ENCODE peak calls at places on chromosomes 16 and 17, in four cellular contexts. One of them, this sample, is unnamed.

GRCh38 chr17:8366231-8366630 is 10.3 kb downstream of the KRABD2 start:
- DNase-seq in uterus: peak
- DNase-seq in astrocyte of the spinal cord: peak
- DNase-seq in cardiac fibroblast: peak
- DNase-seq in this sample: no peak

GRCh38 chr17:63647936-63648335 is 25.7 kb downstream of the MAP3K3 start:
- DNase-seq in uterus: no peak
- DNase-seq in astrocyte of the spinal cord: peak
- DNase-seq in cardiac fibroblast: no peak
- DNase-seq in this sample: no peak

GRCh38 chr17:66018786-66019185 is 173.1 kb downstream of the CEP112 start:
- DNase-seq in uterus: no peak
- DNase-seq in astrocyte of the spinal cord: no peak
- DNase-seq in cardiac fibroblast: no peak
- DNase-seq in this sample: no peak

GRCh38 chr17:79859676-79860615 is 20.7 kb upstream of the CBX4 start:
- DNase-seq in uterus: no peak
- DNase-seq in astrocyte of the spinal cord: no peak
- DNase-seq in cardiac fibroblast: no peak
- DNase-seq in this sample: no peak

GRCh38 chr16:55508941-55509920 is at the start of gene LPCAT2:
- DNase-seq in uterus: peak
- DNase-seq in astrocyte of the spinal cord: peak
- DNase-seq in cardiac fibroblast: peak
- DNase-seq in this sample: peak

GRCh38 chr16:4593069-4593468 is 21.6 kb downstream of the UBALD1 start:
- DNase-seq in uterus: no peak
- DNase-seq in astrocyte of the spinal cord: peak
- DNase-seq in cardiac fibroblast: no peak
- DNase-seq in this sample: no peak

GRCh38 chr16:15439102-15439501 is 4.7 kb downstream of the BMERB1 start:
- DNase-seq in uterus: no peak
- DNase-seq in astrocyte of the spinal cord: no peak
- DNase-seq in cardiac fibroblast: no peak
- DNase-seq in this sample: no peak

GRCh38 chr17:37124825-37125181 is 176.0 kb downstream of the AATF start:
- DNase-seq in uterus: no peak
- DNase-seq in astrocyte of the spinal cord: no peak
- DNase-seq in cardiac fibroblast: no peak
- DNase-seq in this sample: no peak

GRCh38 chr17:76840443-76840767 is 27.8 kb upstream of the MGAT5B start:
- DNase-seq in uterus: no peak
- DNase-seq in astrocyte of the spinal cord: no peak
- DNase-seq in cardiac fibroblast: no peak
- DNase-seq in this sample: no peak

DNA sequence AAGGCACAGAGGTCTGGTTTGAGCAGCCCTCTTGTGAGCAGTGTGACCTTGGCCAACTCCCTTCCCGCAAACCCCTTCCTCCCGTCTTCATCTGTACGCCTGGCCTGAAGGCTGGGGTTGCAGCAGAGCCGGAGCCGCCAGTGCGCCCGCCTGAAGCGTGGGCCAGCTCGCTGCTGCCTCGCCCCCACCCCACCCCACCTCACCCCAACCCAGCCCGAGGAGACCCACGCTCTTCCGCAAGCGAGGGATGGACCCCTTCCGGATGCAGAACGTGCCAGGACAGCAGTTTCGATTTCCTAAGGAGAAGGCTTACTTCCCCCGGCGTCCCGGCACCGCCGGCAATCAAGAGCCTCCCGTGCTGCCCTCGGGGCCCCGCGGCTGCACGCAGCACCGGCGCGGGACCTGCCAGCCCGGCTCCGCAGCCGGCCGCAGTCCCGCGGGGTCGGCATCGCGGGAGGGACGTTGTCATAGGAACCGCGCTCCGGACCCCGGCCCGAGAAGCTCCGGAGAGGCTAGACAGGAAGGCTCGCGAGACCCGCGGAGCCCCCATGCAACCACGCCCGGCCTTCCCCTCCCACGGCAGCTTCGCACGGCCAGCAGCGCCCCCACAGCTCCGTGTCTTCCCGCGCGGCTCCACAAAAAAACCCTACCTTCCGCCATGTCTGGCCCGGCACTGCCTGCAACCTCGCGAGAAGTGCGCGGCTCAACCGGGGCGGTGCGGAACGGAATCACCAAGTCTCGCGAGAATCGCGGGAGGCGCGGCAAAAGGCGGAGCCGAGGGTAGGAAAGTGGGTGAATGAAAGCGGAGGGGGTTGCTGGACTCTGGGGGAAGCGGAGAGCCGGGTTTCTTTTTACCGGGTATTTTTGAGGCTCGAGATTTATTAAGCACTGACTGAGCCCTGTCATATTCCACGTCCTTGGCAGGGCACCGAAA is at the start of gene ANKFY1:
- DNase-seq in uterus: peak
- DNase-seq in astrocyte of the spinal cord: peak
- DNase-seq in cardiac fibroblast: peak
- DNase-seq in this sample: peak
- TF ChIP-seq CTCF in uterus: peak
- TF ChIP-seq CTCF in astrocyte of the spinal cord: peak
- TF ChIP-seq CTCF in cardiac fibroblast: no peak
- TF ChIP-seq CTCF in this sample: no peak

DNA sequence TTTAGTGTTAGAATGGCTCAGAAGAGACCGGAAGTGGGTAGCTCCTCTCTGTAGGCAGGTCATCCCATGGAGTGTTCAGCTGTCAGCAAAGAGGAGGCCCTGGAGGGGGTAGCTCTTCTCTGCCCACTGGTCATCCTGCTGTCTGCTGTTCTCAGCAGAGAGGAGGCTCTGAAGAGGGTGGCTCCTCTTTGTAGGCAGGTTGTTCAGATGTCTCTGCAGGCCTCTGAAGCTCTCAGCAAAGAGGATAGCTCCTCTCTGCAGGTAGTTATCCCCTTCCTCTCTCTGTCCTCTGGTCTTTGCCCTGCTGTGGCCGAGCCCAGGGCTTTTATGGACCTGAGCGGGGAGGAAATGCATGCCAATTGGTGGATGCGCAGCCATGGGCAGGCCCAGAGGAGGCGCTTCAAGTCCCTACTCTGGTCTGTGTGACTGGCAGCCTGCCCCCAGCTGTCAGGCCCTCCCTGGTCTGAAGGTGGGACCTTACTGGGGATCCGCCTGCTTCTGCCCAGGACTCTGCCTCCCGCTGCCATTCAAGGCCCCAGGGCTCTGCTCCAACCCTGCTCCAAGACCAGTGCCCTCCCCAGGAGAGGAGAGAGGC is 32.5 kb upstream of the FA2H start:
- DNase-seq in uterus: no peak
- DNase-seq in astrocyte of the spinal cord: no peak
- DNase-seq in cardiac fibroblast: no peak
- DNase-seq in this sample: no peak
- H3K4me3 ChIP-seq in uterus: no peak
- H3K4me3 ChIP-seq in astrocyte of the spinal cord: no peak
- H3K4me3 ChIP-seq in cardiac fibroblast: no peak
- H3K4me3 ChIP-seq in this sample: no peak

GRCh38 chr17:32319548-32319905 is 22.4 kb downstream of the C17orf75 start:
- DNase-seq in uterus: peak
- DNase-seq in astrocyte of the spinal cord: peak
- DNase-seq in cardiac fibroblast: peak
- DNase-seq in this sample: peak
- TF ChIP-seq CTCF in uterus: peak
- TF ChIP-seq CTCF in astrocyte of the spinal cord: peak
- TF ChIP-seq CTCF in cardiac fibroblast: peak
- TF ChIP-seq CTCF in this sample: peak

DNA sequence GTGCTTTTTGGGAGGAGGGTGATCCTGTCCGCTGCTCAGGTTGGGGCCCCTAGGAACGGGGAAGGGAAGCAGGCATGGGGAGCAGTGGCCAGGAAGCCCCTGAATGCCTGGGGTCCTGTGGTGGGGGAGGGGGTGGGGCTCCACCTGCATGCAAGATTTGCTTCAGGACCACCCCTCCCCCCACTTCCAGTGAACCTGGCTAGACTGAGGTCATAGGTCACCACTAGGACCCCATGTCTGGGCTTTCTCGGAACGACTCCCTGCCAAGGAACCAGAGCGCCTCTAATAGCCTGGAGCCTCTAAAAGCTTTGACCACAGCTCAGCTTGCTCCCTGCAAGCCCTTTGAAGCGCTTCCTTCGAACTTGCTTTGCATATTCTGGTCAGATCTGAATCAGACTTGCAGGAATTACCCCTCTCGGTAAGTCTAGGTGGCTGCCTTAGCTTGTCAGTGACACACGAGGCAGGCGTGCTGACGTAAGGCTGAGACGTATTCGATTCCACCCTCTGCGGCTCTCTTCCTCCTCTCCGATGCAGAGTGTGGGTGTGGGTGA is 3.6 kb downstream of the SOCS3 start:
- DNase-seq in uterus: no peak
- DNase-seq in astrocyte of the spinal cord: peak
- DNase-seq in cardiac fibroblast: peak
- DNase-seq in this sample: peak
- H3K4me3 ChIP-seq in uterus: no peak
- H3K4me3 ChIP-seq in astrocyte of the spinal cord: peak
- H3K4me3 ChIP-seq in cardiac fibroblast: no peak
- H3K4me3 ChIP-seq in this sample: peak

DNA sequence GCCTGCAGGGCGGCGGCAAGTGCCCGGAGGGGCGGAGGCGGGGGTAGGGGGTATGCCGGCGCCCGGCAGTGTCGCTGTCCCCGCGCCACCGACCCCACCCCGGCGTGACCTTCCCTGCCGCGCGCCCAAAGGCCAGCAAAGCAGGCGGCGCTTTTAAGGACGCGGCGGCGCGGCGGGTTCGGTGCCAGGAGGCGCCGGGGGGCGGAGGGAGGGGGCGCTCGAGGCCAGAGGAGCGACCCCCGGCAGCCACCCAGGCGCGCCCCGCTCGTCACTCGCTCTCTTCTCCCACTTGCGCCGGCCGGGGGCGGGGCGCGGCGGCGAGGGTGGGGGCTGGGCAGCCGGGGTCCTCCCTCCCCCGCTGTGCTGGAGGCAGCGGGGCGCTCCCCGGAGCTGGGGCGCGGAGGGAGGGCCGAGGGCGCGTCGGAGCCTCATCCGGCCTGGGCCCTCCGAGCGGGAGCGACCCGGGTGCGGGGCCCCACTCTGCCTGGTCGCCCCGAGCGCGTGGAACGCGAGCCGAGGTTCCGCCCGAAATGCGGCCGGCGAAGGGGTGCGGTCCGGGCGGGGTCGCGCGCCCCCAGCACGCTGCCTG is 8.5 kb upstream of the BAHCC1 start:
- DNase-seq in uterus: peak
- DNase-seq in astrocyte of the spinal cord: no peak
- DNase-seq in cardiac fibroblast: no peak
- DNase-seq in this sample: no peak
- TF ChIP-seq CTCF in uterus: no peak
- TF ChIP-seq CTCF in astrocyte of the spinal cord: no peak
- TF ChIP-seq CTCF in cardiac fibroblast: no peak
- TF ChIP-seq CTCF in this sample: no peak

GRCh38 chr16:67535201-67535600 is 6.6 kb downstream of the RIPOR1 start:
- DNase-seq in uterus: no peak
- DNase-seq in astrocyte of the spinal cord: no peak
- DNase-seq in cardiac fibroblast: no peak
- DNase-seq in this sample: no peak

GRCh38 chr16:67539271-67539670 is 10.6 kb downstream of the RIPOR1 start:
- DNase-seq in uterus: no peak
- DNase-seq in astrocyte of the spinal cord: no peak
- DNase-seq in cardiac fibroblast: no peak
- DNase-seq in this sample: no peak

GRCh38 chr16:67537636-67538591 is 9.3 kb downstream of the RIPOR1 start:
- DNase-seq in uterus: peak
- DNase-seq in astrocyte of the spinal cord: no peak
- DNase-seq in cardiac fibroblast: peak
- DNase-seq in this sample: no peak

GRCh38 chr16:67538666-67539101 is 10.1 kb downstream of the RIPOR1 start:
- DNase-seq in uterus: no peak
- DNase-seq in astrocyte of the spinal cord: peak
- DNase-seq in cardiac fibroblast: peak
- DNase-seq in this sample: no peak

DNA sequence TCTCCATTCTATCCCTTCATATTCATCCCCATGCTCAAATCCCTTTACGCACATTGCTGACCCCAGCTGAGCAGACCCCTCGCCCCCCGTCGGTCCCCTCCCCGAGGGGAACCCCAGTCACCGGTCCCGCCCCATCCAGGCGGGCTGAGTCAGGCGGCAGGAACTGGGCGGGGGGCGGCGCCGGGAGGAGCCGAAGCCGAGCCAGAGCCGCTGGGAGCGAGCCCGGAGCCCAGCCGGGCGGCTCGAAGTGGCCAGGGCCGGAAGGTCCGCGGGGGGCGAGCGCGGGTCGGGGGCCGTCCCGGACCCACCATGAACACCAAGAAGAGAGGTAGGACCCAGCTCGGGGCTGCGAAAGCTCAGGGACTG is 8.6 kb downstream of the RIPOR1 start:
- DNase-seq in uterus: peak
- DNase-seq in astrocyte of the spinal cord: no peak
- DNase-seq in cardiac fibroblast: peak
- DNase-seq in this sample: no peak
- H3K4me3 ChIP-seq in uterus: peak
- H3K4me3 ChIP-seq in astrocyte of the spinal cord: peak
- H3K4me3 ChIP-seq in cardiac fibroblast: peak
- H3K4me3 ChIP-seq in this sample: peak

DNA sequence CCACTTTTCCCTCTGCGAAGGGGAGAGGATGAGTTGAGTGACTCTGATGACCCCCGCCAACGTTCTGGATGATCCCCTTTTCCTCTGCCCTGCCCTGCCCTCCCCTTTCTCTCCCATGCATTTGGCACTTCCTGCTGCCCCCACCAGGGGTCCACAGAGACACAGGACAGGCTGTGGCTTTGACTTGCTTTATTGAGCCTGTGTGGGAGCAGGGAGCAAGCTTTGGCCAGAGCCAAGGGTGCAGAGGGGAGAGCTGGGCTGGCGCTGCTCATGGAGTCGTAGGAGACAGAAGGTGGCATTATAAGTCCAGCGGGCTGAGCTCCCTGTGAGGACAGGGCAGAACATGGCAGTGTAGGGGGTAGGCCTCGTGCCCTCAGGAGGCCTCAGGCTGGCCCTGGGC is 1.6 kb downstream of the PPY start:
- DNase-seq in uterus: no peak
- DNase-seq in astrocyte of the spinal cord: peak
- DNase-seq in cardiac fibroblast: peak
- DNase-seq in this sample: no peak
- TF ChIP-seq CTCF in uterus: peak
- TF ChIP-seq CTCF in astrocyte of the spinal cord: peak
- TF ChIP-seq CTCF in cardiac fibroblast: peak
- TF ChIP-seq CTCF in this sample: peak

DNA sequence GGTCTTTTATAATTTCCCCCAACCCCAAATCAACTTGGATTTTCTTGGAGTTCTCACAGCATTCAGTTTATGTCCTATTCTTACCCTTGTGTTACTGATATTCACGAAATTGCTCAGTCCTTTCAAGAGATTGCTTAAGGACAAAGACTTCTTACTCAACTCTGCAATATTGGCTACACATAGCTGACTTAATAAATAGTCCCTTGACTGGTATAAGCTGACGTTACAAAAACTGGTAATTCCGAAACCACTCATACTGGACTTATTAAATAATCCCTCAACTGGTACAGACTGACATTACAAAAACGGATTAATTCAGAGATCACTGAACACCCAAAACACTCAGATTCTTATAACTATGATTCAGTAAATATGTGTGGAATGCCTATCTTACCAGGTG is 860 bp downstream of the TIGD7 start:
- DNase-seq in uterus: no peak
- DNase-seq in astrocyte of the spinal cord: no peak
- DNase-seq in cardiac fibroblast: peak
- DNase-seq in this sample: no peak
- H3K4me3 ChIP-seq in uterus: peak
- H3K4me3 ChIP-seq in astrocyte of the spinal cord: peak
- H3K4me3 ChIP-seq in cardiac fibroblast: peak
- H3K4me3 ChIP-seq in this sample: peak